ENCODE peak calls at places on chromosomes 2 and 18, in seven cellular contexts. X is NCI-H1417 treated with DMSO at 0.1 percent for 48 hours, D is RPMI8226, W is NCI-H460, Z is HCT116, I is SK-N-DZ, O is germinal center. B is an unnamed sample.

GRCh38 chr18:56246912-56247311 is 391.5 kb downstream of the TXNL1 start:
- DNase-seq in X (no peak), D (no peak), W (no peak), Z (no peak), I (no peak), O (no peak), B (no peak)

GRCh38 chr2:69539549-69539908 is 102.3 kb upstream of the NFU1 start:
- DNase-seq in X (no peak), D (no peak), W (no peak), Z (no peak), I (no peak), O (no peak), B (no peak)

GRCh38 chr2:105287692-105288091 is 41.8 kb downstream of the TGFBRAP1 start:
- DNase-seq in X (no peak), D (peak), W (peak), Z (peak), I (peak), O (peak), B (peak)

GRCh38 chr2:149021761-149022160 is 16.7 kb upstream of the LYPD6B start:
- DNase-seq in X (no peak), D (peak), W (no peak), Z (no peak), I (no peak), O (no peak), B (peak)

GRCh38 chr2:207747653-207748560 is 21.8 kb downstream of the FZD5 start:
- DNase-seq in X (no peak), D (no peak), W (no peak), Z (no peak), I (no peak), O (no peak), B (no peak)

GRCh38 chr2:222844323-222844722 is 16.5 kb upstream of the ACSL3 start:
- DNase-seq in X (no peak), D (no peak), W (peak), Z (peak), I (no peak), O (no peak), B (no peak)

GRCh38 chr2:229921101-229921891 is 513 bp downstream of the TRIP12 start:
- DNase-seq in X (no peak), D (peak), W (peak), Z (peak), I (peak), O (no peak), B (peak)

GRCh38 chr2:101830555-101830954 is 133.0 kb downstream of the MAP4K4 start:
- DNase-seq in X (no peak), D (no peak), W (no peak), Z (no peak), I (no peak), O (no peak), B (no peak)

GRCh38 chr2:23404426-23404825 is 19.4 kb downstream of the KLHL29 start:
- DNase-seq in X (peak), D (peak), W (no peak), Z (no peak), I (peak), O (peak), B (peak)

GRCh38 chr18:53698907-53699306 is 525.6 kb downstream of the MBD2 start:
- DNase-seq in X (no peak), D (peak), W (peak), Z (no peak), I (peak), O (no peak), B (peak)

GRCh38 chr18:61589724-61590065 is 256.5 kb downstream of the CDH20 start:
- DNase-seq in X (no peak), D (no peak), W (no peak), Z (no peak), I (no peak), O (no peak), B (no peak)

GRCh38 chr2:196798980-196799379 is 503 bp downstream of the GTF3C3 start:
- DNase-seq in X (no peak), D (no peak), W (no peak), Z (no peak), I (no peak), O (no peak), B (no peak)

GRCh38 chr2:70035344-70035844 is 51.9 kb upstream of the PCBP1 start:
- DNase-seq in X (no peak), D (no peak), W (no peak), Z (no peak), I (no peak), O (no peak), B (no peak)

GRCh38 chr2:241910604-241911520 is 41.3 kb downstream of the RTP5 start:
- DNase-seq in X (no peak), D (no peak), W (no peak), Z (no peak), I (no peak), O (no peak), B (no peak)

GRCh38 chr2:75375646-75376582 is 176.6 kb upstream of the TACR1 start:
- DNase-seq in X (no peak), D (no peak), W (no peak), Z (no peak), I (no peak), O (no peak), B (no peak)

GRCh38 chr18:48668466-48669179 is 129.8 kb downstream of the CTIF start:
- DNase-seq in X (no peak), D (no peak), W (no peak), Z (no peak), I (no peak), O (no peak), B (no peak)

GRCh38 chr2:217277646-217278048 is 417.8 kb upstream of the TNP1 start:
- DNase-seq in X (no peak), D (no peak), W (peak), Z (no peak), I (no peak), O (no peak), B (no peak)

GRCh38 chr2:152097291-152098032 is 1.4 kb downstream of the CACNB4 start:
- DNase-seq in X (no peak), D (no peak), W (no peak), Z (peak), I (peak), O (no peak), B (no peak)

GRCh38 chr18:21857871-21858270 is 117.3 kb downstream of the MIB1 start:
- DNase-seq in X (no peak), D (no peak), W (no peak), Z (no peak), I (no peak), O (peak), B (no peak)

GRCh38 chr2:29000481-29000880 is 19.4 kb downstream of the TOGARAM2 start:
- DNase-seq in X (no peak), D (peak), W (no peak), Z (no peak), I (no peak), O (peak), B (peak)

GRCh38 chr2:38522754-38523349 is 79.9 kb downstream of the HNRNPLL start:
- DNase-seq in X (no peak), D (no peak), W (no peak), Z (no peak), I (no peak), O (no peak), B (no peak)

B was measured in OCI-LY7.